ENCODE peak calls at places on chromosomes 11 and 22, in nine cellular contexts. P is progenitor cell of endocrine pancreas, K is astrocyte of the spinal cord, Y is psoas muscle, R is gastrocnemius medialis, S is WTC11, W is endothelial cell, H is K562, E is osteocyte. I is an unnamed sample.

GRCh38 chr11:123525511-123525918 is 95.4 kb downstream of the GRAMD1B start:
- DNase-seq in R (no peak), W (no peak), H (no peak), K (no peak), Y (no peak), E (no peak), P (no peak), S (no peak), I (no peak)

GRCh38 chr11:12195773-12196172 is 85.4 kb downstream of the MICAL2 start:
- DNase-seq in E (no peak), H (peak; percentile 65), R (no peak), Y (no peak), S (no peak), W (no peak), K (no peak), P (no peak), I (no peak)

GRCh38 chr11:79264284-79264683 is 176.5 kb downstream of the TENM4 start:
- DNase-seq in R (no peak), S (no peak), E (no peak), W (no peak), Y (no peak), H (no peak), P (no peak), K (no peak), I (no peak)

GRCh38 chr11:65855927-65856363 is 2.0 kb downstream of the CFL1 start:
- DNase-seq in E (no peak), K (no peak), R (no peak), S (no peak), Y (no peak), P (no peak), H (no peak), W (peak; percentile 1), I (no peak)

GRCh38 chr22:28953399-28953798 is 70.0 kb downstream of the ZNRF3 start:
- DNase-seq in E (no peak), R (no peak), H (no peak), S (no peak), P (no peak), K (no peak), W (no peak), Y (no peak), I (no peak)

GRCh38 chr22:37242395-37242918 is 1.6 kb downstream of the RAC2 start:
- DNase-seq in H (peak; percentile 96), P (no peak), W (no peak), R (no peak), E (no peak), S (no peak), K (no peak), Y (peak; percentile 80), I (peak; percentile 46)

GRCh38 chr11:72426054-72426757 is 8.1 kb downstream of the CLPB start:
- DNase-seq in E (no peak), H (no peak), P (no peak), S (no peak), W (no peak), Y (no peak), R (peak; percentile 27), K (no peak), I (no peak)

GRCh38 chr11:69598147-69598546 is 42.8 kb upstream of the CCND1 start:
- DNase-seq in S (no peak), R (no peak), W (no peak), P (no peak), K (no peak), H (no peak), Y (no peak), E (no peak), I (no peak)

GRCh38 chr11:115132829-115133228 is 371.4 kb downstream of the CADM1 start:
- DNase-seq in W (peak; percentile 34), Y (no peak), E (no peak), H (peak; percentile 15), R (no peak), S (peak; percentile 27), K (no peak), P (no peak), I (no peak)

GRCh38 chr11:7513210-7514098 is at the start of gene PPFIBP2:
- DNase-seq in Y (peak; percentile 91), P (peak; percentile 74), R (peak; percentile 77), K (peak; percentile 55), W (peak; percentile 80), H (peak; percentile 72), E (peak; percentile 90), S (peak; percentile 83), I (peak; percentile 64)

GRCh38 chr11:47577460-47578041 is 1.2 kb downstream of the KBTBD4 start:
- DNase-seq in H (peak; percentile 39), R (no peak), P (no peak), K (no peak), Y (peak; percentile 7), W (no peak), S (no peak), E (no peak), I (peak; percentile 49)

GRCh38 chr11:2304156-2305139 is 2.6 kb downstream of the TSPAN32 start:
- DNase-seq in Y (peak; percentile 43), W (no peak), E (peak; percentile 76), R (no peak), K (no peak), H (no peak), S (no peak), P (no peak), I (no peak)

DNA sequence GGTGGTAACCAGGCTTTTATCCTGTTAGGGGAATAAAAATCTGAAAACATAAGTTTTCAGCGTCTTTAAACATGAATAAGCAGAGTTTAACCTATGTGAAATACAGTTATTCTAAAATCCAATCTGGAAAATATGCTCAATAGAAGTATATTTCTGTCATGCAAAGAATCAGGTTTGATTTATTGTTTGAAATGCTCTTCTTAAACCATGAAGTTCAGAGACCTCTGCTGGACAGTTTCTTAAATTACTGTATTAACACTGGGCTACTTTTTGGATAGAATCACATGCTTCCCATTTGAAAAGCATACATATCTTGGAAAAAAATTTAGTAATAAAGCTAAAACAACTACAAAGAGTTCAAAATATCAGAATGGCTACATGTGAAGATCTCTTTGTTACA is 25.4 kb downstream of the APIP start:
- DNase-seq in S (no peak), E (no peak), Y (no peak), P (no peak), K (peak; percentile 58), R (no peak), H (peak; percentile 53), W (no peak), I (peak; percentile 21)
- TF ChIP-seq CTCF in S (no peak), E (peak; percentile 66), Y (peak; percentile 62), P (peak; percentile 61), K (peak; percentile 35), R (peak; percentile 59), H (peak; percentile 33), W (peak; percentile 47), I (peak; percentile 54)

DNA sequence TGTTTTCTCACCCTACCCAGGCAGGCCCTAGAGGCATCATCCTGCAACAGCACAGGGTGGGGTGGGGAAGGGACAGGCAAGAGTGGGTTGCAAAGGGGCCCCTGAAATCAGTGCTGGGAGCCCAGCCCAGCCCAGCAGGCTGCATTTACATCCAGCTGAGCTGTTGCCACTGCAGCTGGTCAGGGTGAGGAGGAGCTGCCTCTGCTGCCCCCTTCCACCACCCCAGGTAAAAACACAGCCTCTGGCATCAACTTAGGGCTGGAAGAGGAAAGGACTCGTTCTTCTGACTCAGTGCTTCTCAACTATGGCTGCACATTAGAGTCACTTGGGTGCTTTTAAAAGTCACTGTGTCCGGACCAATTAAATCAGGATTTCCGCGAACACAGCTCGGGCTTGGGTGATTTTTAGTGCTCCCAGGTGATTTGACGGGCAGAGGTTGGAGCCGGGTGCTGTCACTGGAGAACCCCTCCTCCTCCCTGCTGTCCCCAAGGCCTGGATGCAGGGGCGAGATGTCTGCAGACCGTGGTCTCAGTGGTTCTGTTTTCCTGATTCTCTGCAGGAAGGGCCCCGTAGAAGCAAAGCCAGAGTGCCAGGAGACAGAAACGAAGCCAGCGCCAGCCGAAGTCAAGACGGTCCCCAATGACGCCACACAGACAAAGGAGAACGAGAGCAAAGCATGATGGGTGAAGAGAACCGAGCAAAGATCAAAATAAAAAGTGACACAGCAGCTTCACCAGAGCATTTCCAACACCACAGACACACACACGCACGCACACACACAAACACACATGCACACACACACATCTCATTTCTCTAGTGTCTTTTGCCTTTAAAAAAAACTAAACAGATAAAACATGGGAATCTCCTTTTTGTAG is 39.4 kb upstream of the TTC12 start:
- DNase-seq in E (no peak), S (peak; percentile 54), H (peak; percentile 14), P (no peak), W (peak; percentile 35), R (no peak), Y (no peak), K (no peak), I (peak; percentile 34)
- TF ChIP-seq CTCF in E (no peak), S (peak; percentile 44), H (peak; percentile 21), P (peak; percentile 20), W (peak; percentile 33), R (no peak), Y (no peak), K (peak; percentile 35), I (peak; percentile 9)

GRCh38 chr11:130315354-130315970 is 745 bp upstream of the ZBTB44 start:
- DNase-seq in H (no peak), W (peak; percentile 31), K (no peak), R (no peak), P (peak; percentile 32), E (no peak), Y (peak; percentile 57), S (peak; percentile 77), I (no peak)

GRCh38 chr11:130312046-130312445 is 2.7 kb downstream of the ZBTB44 start:
- DNase-seq in Y (no peak), E (no peak), W (no peak), S (no peak), H (no peak), R (no peak), K (no peak), P (no peak), I (no peak)

GRCh38 chr11:130313383-130314183 is 1.1 kb downstream of the ZBTB44 start:
- DNase-seq in S (no peak), P (no peak), Y (no peak), E (no peak), W (no peak), H (peak; percentile 12), K (peak; percentile 27), R (no peak), I (peak; percentile 36)

GRCh38 chr11:130314749-130315285 is at the start of gene ZBTB44:
- DNase-seq in H (peak; percentile 92), S (peak; percentile 92), K (peak; percentile 84), E (peak; percentile 96), Y (peak; percentile 97), P (peak; percentile 85), R (peak; percentile 88), W (peak; percentile 91), I (peak; percentile 79)

DNA sequence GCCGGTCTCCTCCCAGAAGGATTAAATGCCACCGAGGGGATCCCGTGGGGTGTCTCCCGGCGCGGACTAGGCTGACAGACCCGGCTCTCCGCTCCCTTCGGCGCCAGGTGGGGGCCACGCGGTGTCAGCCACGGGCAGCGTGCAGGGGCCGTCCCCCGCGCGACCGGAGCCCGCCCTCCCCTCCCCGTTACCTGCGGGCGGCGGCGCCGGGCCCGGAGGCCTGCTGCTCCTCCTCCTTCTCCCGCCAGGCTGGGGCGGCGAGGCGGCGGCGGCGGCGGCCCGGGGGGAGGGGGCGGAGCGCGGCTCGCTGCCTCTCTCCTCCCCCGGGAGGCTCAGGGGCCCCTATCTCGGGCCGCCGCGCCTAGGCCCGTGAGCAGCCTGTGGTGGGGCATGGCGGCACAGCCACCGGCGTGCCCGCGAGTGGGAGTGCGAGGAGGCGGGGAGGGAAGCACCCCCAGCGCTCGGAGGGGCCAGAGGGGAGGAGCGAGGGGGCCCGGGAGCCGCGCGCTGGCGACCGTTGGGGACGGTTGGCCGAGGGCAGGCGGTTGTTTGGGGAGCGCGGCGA is 451 bp downstream of the ZBTB44 start:
- DNase-seq in W (peak; percentile 63), Y (peak; percentile 81), E (peak; percentile 86), R (peak; percentile 56), P (peak; percentile 49), S (peak; percentile 57), K (peak; percentile 40), H (peak; percentile 79), I (peak; percentile 70)
- TF ChIP-seq CTCF in W (no peak), Y (no peak), E (no peak), R (no peak), P (no peak), S (no peak), K (no peak), H (no peak), I (no peak)

GRCh38 chr11:100980156-100980555 is 149.5 kb downstream of the PGR start:
- DNase-seq in E (no peak), K (peak; percentile 19), R (no peak), Y (no peak), P (no peak), H (peak; percentile 30), S (no peak), W (no peak), I (no peak)
- TF ChIP-seq CTCF in E (peak; percentile 41), K (peak; percentile 37), R (no peak), Y (peak; percentile 11), P (peak; percentile 52), H (peak; percentile 38), S (no peak), W (no peak), I (peak; percentile 45)

I was measured in mammary epithelial cell.